ENCODE peak calls at places on chromosomes 5 and 9, in five cellular contexts. T is breast epithelium; L is CD8-positive, alpha-beta T cell; I is OCI-LY7; W is left ventricle myocardium inferior. P is an unnamed sample.

GRCh38 chr9:11356101-11356500 is 743.3 kb upstream of the PTPRD start:
- DNase-seq in T (no peak), L (no peak), I (no peak), W (no peak), P (no peak)

GRCh38 chr5:11777096-11777495 is 127.2 kb downstream of the CTNND2 start:
- DNase-seq in T (no peak), L (no peak), I (no peak), W (no peak), P (no peak)

GRCh38 chr5:137778772-137779564 is 24.8 kb upstream of the HNRNPA0 start:
- DNase-seq in T (no peak), L (no peak), I (peak; percentile 51), W (no peak), P (no peak)

GRCh38 chr5:77955577-77955976 is 179.4 kb upstream of the TBCA start:
- DNase-seq in T (no peak), L (no peak), I (no peak), W (no peak), P (no peak)

GRCh38 chr5:148858547-148858946 is 32.1 kb downstream of the ADRB2 start:
- DNase-seq in T (no peak), L (no peak), I (no peak), W (no peak), P (no peak)

GRCh38 chr9:137298983-137299521 is 3.0 kb downstream of the NRARP start:
- DNase-seq in T (no peak), L (no peak), I (no peak), W (no peak), P (no peak)

GRCh38 chr9:33007755-33008154 is 6.3 kb upstream of the APTX start:
- DNase-seq in T (no peak), L (no peak), I (no peak), W (no peak), P (no peak)

GRCh38 chr9:106420511-106420944 is 442.4 kb upstream of the ZNF462 start:
- DNase-seq in T (peak; percentile 20), L (peak; percentile 13), I (no peak), W (no peak), P (peak; percentile 56)

GRCh38 chr5:144247131-144247530 is 76.5 kb downstream of the KCTD16 start:
- DNase-seq in T (no peak), L (no peak), I (no peak), W (no peak), P (no peak)

GRCh38 chr9:16825364-16825763 is 45.1 kb downstream of the BNC2 start:
- DNase-seq in T (no peak), L (no peak), I (no peak), W (no peak), P (no peak)

GRCh38 chr5:160418561-160419457 is at the start of gene SLU7:
- DNase-seq in T (peak; percentile 92), L (peak; percentile 93), I (peak; percentile 95), W (peak; percentile 93), P (peak; percentile 88)

GRCh38 chr5:60586307-60586901 is 113.6 kb downstream of the DEPDC1B start:
- DNase-seq in T (no peak), L (no peak), I (peak; percentile 9), W (no peak), P (no peak)

GRCh38 chr5:80668016-80668969 is 13.5 kb upstream of the DHFR start:
- DNase-seq in T (no peak), L (no peak), I (no peak), W (no peak), P (no peak)

GRCh38 chr9:98708103-98708932 is 417 bp downstream of the GABBR2 start:
- DNase-seq in T (no peak), L (no peak), I (no peak), W (no peak), P (no peak)

GRCh38 chr5:35029333-35029732 is 18.4 kb downstream of the AGXT2 start:
- DNase-seq in T (no peak), L (no peak), I (no peak), W (no peak), P (no peak)

GRCh38 chr9:83466877-83467276 is 71.3 kb downstream of the FRMD3 start:
- DNase-seq in T (no peak), L (no peak), I (no peak), W (no peak), P (no peak)

GRCh38 chr5:160129841-160130240 is 10.6 kb upstream of the PWWP2A start:
- DNase-seq in T (no peak), L (no peak), I (no peak), W (no peak), P (no peak)

GRCh38 chr5:113047234-113047633 is 70.6 kb downstream of the DCP2 start:
- DNase-seq in T (no peak), L (no peak), I (no peak), W (no peak), P (no peak)

GRCh38 chr9:125410522-125410894 is 148.9 kb downstream of the GAPVD1 start:
- DNase-seq in T (no peak), L (no peak), I (no peak), W (no peak), P (no peak)

GRCh38 chr5:132259061-132259851 is 1.8 kb downstream of the PDLIM4 start:
- DNase-seq in T (peak; percentile 87), L (no peak), I (no peak), W (peak; percentile 69), P (no peak)

GRCh38 chr5:83035373-83036170 is 41.6 kb downstream of the TMEM167A start:
- DNase-seq in T (no peak), L (no peak), I (no peak), W (peak; percentile 66), P (no peak)

GRCh38 chr5:96113170-96113939 is 151.7 kb upstream of the ELL2 start:
- DNase-seq in T (peak; percentile 76), L (no peak), I (no peak), W (peak; percentile 16), P (no peak)

DNA sequence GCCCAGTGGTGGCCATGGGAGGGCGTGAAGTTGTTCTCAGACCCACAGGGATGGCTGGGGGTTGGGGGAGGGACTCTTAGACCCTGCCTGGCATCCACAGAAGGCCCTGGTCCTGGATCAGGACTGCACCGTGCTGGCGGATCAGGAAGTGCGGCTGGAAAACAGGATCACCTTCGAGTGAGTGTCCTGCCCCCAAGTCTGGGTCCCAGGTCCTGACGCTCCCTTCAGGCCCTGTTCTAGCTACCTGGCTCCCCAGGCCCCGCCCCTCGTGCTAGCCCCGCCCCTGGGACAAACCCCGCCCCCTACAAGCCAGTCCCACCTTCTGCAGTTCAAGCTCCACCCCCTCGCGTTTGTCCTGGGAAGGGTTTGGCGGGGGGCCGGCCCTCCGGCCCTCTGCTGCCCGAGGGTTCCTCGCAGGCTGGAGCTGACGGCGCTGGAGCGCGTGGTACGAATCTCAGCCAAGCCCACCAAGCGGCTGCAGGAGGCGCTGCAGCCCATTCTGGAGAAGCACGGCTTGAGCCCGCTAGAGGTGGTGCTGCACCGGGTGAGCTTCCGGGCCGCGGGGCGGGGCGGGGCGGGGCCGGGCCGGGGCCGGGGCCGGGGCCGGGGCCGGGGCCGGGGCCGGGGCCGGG is 12.9 kb downstream of the RGS14 start:
- DNase-seq in T (peak; percentile 48), L (peak; percentile 66), I (peak; percentile 87), W (peak; percentile 70), P (no peak)
- TF ChIP-seq CTCF in T (peak; percentile 56), L (no peak), I (peak; percentile 63), W (peak; percentile 53), P (peak; percentile 5)

GRCh38 chr5:38257236-38258036 is 923 bp upstream of the EGFLAM start:
- DNase-seq in T (no peak), L (no peak), I (no peak), W (no peak), P (no peak)

GRCh38 chr5:38259062-38259857 is 901 bp downstream of the EGFLAM start:
- DNase-seq in T (no peak), L (no peak), I (no peak), W (no peak), P (no peak)

GRCh38 chr5:38258319-38259061 is at the start of gene EGFLAM:
- DNase-seq in T (no peak), L (no peak), I (no peak), W (peak; percentile 46), P (no peak)

GRCh38 chr5:38253759-38254158 is 4.6 kb upstream of the EGFLAM start:
- DNase-seq in T (no peak), L (no peak), I (no peak), W (no peak), P (no peak)

DNA sequence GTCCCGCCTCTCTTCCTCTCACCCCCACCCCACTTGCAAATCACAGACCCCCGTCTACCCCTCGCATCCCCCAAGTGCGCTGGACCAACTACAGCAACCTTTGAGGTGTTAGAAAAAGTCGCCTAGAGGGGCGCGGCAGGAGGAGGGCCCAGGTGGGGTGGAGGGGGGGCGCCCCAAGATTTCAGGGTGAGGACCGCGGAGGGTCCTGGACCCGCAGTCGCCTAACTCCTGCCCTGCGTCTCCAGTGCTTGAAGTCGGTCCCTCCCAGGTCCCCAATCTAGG is 381 bp upstream of the EGFLAM start:
- DNase-seq in T (no peak), L (no peak), I (no peak), W (no peak), P (no peak)
- H3K4me3 ChIP-seq in T (peak overlapping the region; percentile 72), L (no peak overlapping the region), I (no peak overlapping the region), W (peak overlapping the region; percentile 72), P (no peak overlapping the region)

GRCh38 chr9:2666569-2666968 is 45.0 kb downstream of the VLDLR start:
- DNase-seq in T (no peak), L (no peak), I (no peak), W (no peak), P (no peak)

GRCh38 chr9:2663886-2664674 is 42.5 kb downstream of the VLDLR start:
- DNase-seq in T (no peak), L (no peak), I (no peak), W (no peak), P (no peak)

GRCh38 chr9:2664675-2665065 is 43.1 kb downstream of the VLDLR start:
- DNase-seq in T (no peak), L (no peak), I (no peak), W (no peak), P (no peak)

GRCh38 chr9:2663486-2663885 is 41.9 kb downstream of the VLDLR start:
- DNase-seq in T (no peak), L (no peak), I (no peak), W (peak; percentile 16), P (no peak)

DNA sequence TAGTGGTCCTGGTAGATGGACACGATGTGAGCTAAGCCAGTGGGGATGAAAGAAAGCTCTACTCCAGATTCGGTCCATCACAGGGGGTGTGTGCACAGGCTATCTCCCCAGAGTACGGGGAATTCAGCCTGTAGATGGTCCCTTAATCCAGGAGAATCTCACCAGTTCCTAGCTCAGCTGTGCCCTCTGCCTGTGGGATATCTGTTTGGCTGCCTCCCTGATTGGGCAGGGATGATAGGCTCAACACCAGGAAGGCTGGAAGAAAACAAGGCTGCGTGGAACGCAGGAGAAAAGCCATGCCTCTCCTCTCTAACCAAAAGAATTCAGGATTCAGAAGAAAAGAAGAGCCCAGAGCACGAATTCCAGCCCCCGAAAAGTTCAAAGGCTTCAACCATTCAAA is 40.9 kb downstream of the VLDLR start:
- DNase-seq in T (no peak), L (no peak), I (no peak), W (no peak), P (no peak)
- TF ChIP-seq CTCF in T (no peak), L (no peak), I (no peak), W (no peak), P (no peak)

GRCh38 chr5:134005415-134006118 is 792 bp upstream of the VDAC1 start:
- DNase-seq in T (no peak), L (no peak), I (no peak), W (peak; percentile 51), P (no peak)

GRCh38 chr5:134003957-134004625 is 684 bp downstream of the VDAC1 start:
- DNase-seq in T (peak; percentile 53), L (peak; percentile 30), I (peak; percentile 65), W (peak; percentile 69), P (no peak)

GRCh38 chr5:134007581-134008256 is 2.9 kb upstream of the VDAC1 start:
- DNase-seq in T (no peak), L (no peak), I (no peak), W (no peak), P (no peak)

GRCh38 chr5:134004626-134005414 is at the start of gene VDAC1:
- DNase-seq in T (peak; percentile 64), L (peak; percentile 78), I (peak; percentile 82), W (peak; percentile 84), P (peak; percentile 54)

GRCh38 chr5:134006119-134006514 is 1.3 kb upstream of the VDAC1 start:
- DNase-seq in T (no peak), L (no peak), I (no peak), W (no peak), P (no peak)
- H3K4me3 ChIP-seq in T (peak overlapping the region; percentile 79), L (no peak overlapping the region), I (no peak overlapping the region), W (peak overlapping the region; percentile 93), P (no peak overlapping the region)